ENCODE peak calls at places on chromosomes 16 and 17, in five cellular contexts. One of them, this sample, is unnamed.

GRCh38 chr16:85543536-85543935 is 69.6 kb upstream of the GSE1 start:
- DNase-seq in aorta: no peak
- DNase-seq in CD4-positive, CD25-positive, alpha-beta regulatory T cell: no peak
- DNase-seq in Caco-2: no peak
- DNase-seq in astrocyte of the spinal cord: no peak
- DNase-seq in this sample: no peak

GRCh38 chr17:5011928-5012327 is 14.2 kb downstream of the KIF1C start:
- DNase-seq in aorta: no peak
- DNase-seq in Caco-2: no peak
- DNase-seq in astrocyte of the spinal cord: peak; percentile 45
- DNase-seq in CD4-positive, CD25-positive, alpha-beta regulatory T cell: no peak
- DNase-seq in this sample: no peak

GRCh38 chr17:47686276-47686635 is 7.7 kb upstream of the TBKBP1 start:
- DNase-seq in aorta: no peak
- DNase-seq in astrocyte of the spinal cord: no peak
- DNase-seq in CD4-positive, CD25-positive, alpha-beta regulatory T cell: no peak
- DNase-seq in Caco-2: no peak
- DNase-seq in this sample: no peak

GRCh38 chr17:75135452-75135851 is 3.9 kb upstream of the NT5C start:
- DNase-seq in CD4-positive, CD25-positive, alpha-beta regulatory T cell: no peak
- DNase-seq in aorta: no peak
- DNase-seq in astrocyte of the spinal cord: no peak
- DNase-seq in Caco-2: no peak
- DNase-seq in this sample: no peak

GRCh38 chr16:69940676-69941075 is 10.5 kb upstream of the CLEC18A start:
- DNase-seq in astrocyte of the spinal cord: no peak
- DNase-seq in CD4-positive, CD25-positive, alpha-beta regulatory T cell: no peak
- DNase-seq in aorta: no peak
- DNase-seq in Caco-2: no peak
- DNase-seq in this sample: no peak

GRCh38 chr16:46859719-46860152 is 24.4 kb upstream of the GPT2 start:
- DNase-seq in Caco-2: peak; percentile 21
- DNase-seq in CD4-positive, CD25-positive, alpha-beta regulatory T cell: no peak
- DNase-seq in astrocyte of the spinal cord: peak; percentile 83
- DNase-seq in aorta: peak; percentile 55
- DNase-seq in this sample: no peak

GRCh38 chr17:79947351-79948031 is 88.2 kb downstream of the TBC1D16 start:
- DNase-seq in astrocyte of the spinal cord: peak; percentile 96
- DNase-seq in Caco-2: no peak
- DNase-seq in aorta: no peak
- DNase-seq in CD4-positive, CD25-positive, alpha-beta regulatory T cell: no peak
- DNase-seq in this sample: no peak

GRCh38 chr16:80887062-80887461 is 82.7 kb upstream of the CDYL2 start:
- DNase-seq in aorta: no peak
- DNase-seq in CD4-positive, CD25-positive, alpha-beta regulatory T cell: no peak
- DNase-seq in astrocyte of the spinal cord: no peak
- DNase-seq in Caco-2: no peak
- DNase-seq in this sample: no peak

GRCh38 chr17:37802712-37803416 is 58.0 kb upstream of the HNF1B start:
- DNase-seq in Caco-2: no peak
- DNase-seq in CD4-positive, CD25-positive, alpha-beta regulatory T cell: no peak
- DNase-seq in aorta: peak; percentile 68
- DNase-seq in astrocyte of the spinal cord: peak; percentile 87
- DNase-seq in this sample: peak; percentile 91

GRCh38 chr17:49969134-49969759 is at the start of gene DLX4:
- DNase-seq in aorta: no peak
- DNase-seq in CD4-positive, CD25-positive, alpha-beta regulatory T cell: peak; percentile 27
- DNase-seq in astrocyte of the spinal cord: no peak
- DNase-seq in Caco-2: peak; percentile 65
- DNase-seq in this sample: no peak

GRCh38 chr17:74541176-74542111 is 4.5 kb downstream of the CD300C start:
- DNase-seq in astrocyte of the spinal cord: no peak
- DNase-seq in CD4-positive, CD25-positive, alpha-beta regulatory T cell: no peak
- DNase-seq in Caco-2: no peak
- DNase-seq in aorta: peak; percentile 34
- DNase-seq in this sample: no peak

GRCh38 chr17:59746849-59747445 is 39.5 kb downstream of the VMP1 start:
- DNase-seq in CD4-positive, CD25-positive, alpha-beta regulatory T cell: no peak
- DNase-seq in astrocyte of the spinal cord: peak; percentile 82
- DNase-seq in Caco-2: peak; percentile 38
- DNase-seq in aorta: no peak
- DNase-seq in this sample: no peak

GRCh38 chr17:77804796-77805426 is 153.6 kb upstream of the TNRC6C start:
- DNase-seq in aorta: no peak
- DNase-seq in CD4-positive, CD25-positive, alpha-beta regulatory T cell: no peak
- DNase-seq in Caco-2: no peak
- DNase-seq in astrocyte of the spinal cord: no peak
- DNase-seq in this sample: no peak

GRCh38 chr17:661509-661908 is 53.1 kb downstream of the VPS53 start:
- DNase-seq in aorta: no peak
- DNase-seq in Caco-2: no peak
- DNase-seq in astrocyte of the spinal cord: no peak
- DNase-seq in CD4-positive, CD25-positive, alpha-beta regulatory T cell: no peak
- DNase-seq in this sample: no peak

GRCh38 chr17:79777844-79778503 is at the start of gene CBX2:
- DNase-seq in Caco-2: peak; percentile 92
- DNase-seq in CD4-positive, CD25-positive, alpha-beta regulatory T cell: peak; percentile 72
- DNase-seq in aorta: peak; percentile 84
- DNase-seq in astrocyte of the spinal cord: peak; percentile 49
- DNase-seq in this sample: no peak

GRCh38 chr17:78263063-78263735 is 31.8 kb downstream of the TMEM235 start:
- DNase-seq in aorta: peak; percentile 81
- DNase-seq in astrocyte of the spinal cord: no peak
- DNase-seq in Caco-2: no peak
- DNase-seq in CD4-positive, CD25-positive, alpha-beta regulatory T cell: no peak
- DNase-seq in this sample: no peak

GRCh38 chr16:67277999-67278772 is 1.1 kb upstream of the PLEKHG4 start:
- DNase-seq in aorta: peak; percentile 73
- DNase-seq in Caco-2: no peak
- DNase-seq in astrocyte of the spinal cord: peak; percentile 85
- DNase-seq in CD4-positive, CD25-positive, alpha-beta regulatory T cell: no peak
- DNase-seq in this sample: no peak
- H3K4me3 ChIP-seq in aorta: no peak overlapping the region
- H3K4me3 ChIP-seq in Caco-2: peak overlapping the region; percentile 88
- H3K4me3 ChIP-seq in astrocyte of the spinal cord: peak overlapping the region; percentile 46
- H3K4me3 ChIP-seq in CD4-positive, CD25-positive, alpha-beta regulatory T cell: peak overlapping the region; percentile 48
- H3K4me3 ChIP-seq in this sample: peak overlapping the region; percentile 77

GRCh38 chr16:66369055-66369592 is 2.6 kb downstream of the CDH5 start:
- DNase-seq in astrocyte of the spinal cord: no peak
- DNase-seq in Caco-2: no peak
- DNase-seq in CD4-positive, CD25-positive, alpha-beta regulatory T cell: no peak
- DNase-seq in aorta: peak; percentile 70
- DNase-seq in this sample: no peak
- H3K4me3 ChIP-seq in astrocyte of the spinal cord: no peak overlapping the region
- H3K4me3 ChIP-seq in Caco-2: no peak overlapping the region
- H3K4me3 ChIP-seq in CD4-positive, CD25-positive, alpha-beta regulatory T cell: no peak overlapping the region
- H3K4me3 ChIP-seq in aorta: no peak overlapping the region
- H3K4me3 ChIP-seq in this sample: no peak overlapping the region

GRCh38 chr17:58331815-58332719 is 3.5 kb upstream of the TSPOAP1 start:
- DNase-seq in aorta: peak; percentile 89
- DNase-seq in Caco-2: no peak
- DNase-seq in astrocyte of the spinal cord: no peak
- DNase-seq in CD4-positive, CD25-positive, alpha-beta regulatory T cell: peak; percentile 81
- DNase-seq in this sample: no peak

GRCh38 chr17:58330544-58330996 is 2.0 kb upstream of the TSPOAP1 start:
- DNase-seq in Caco-2: no peak
- DNase-seq in aorta: no peak
- DNase-seq in astrocyte of the spinal cord: no peak
- DNase-seq in CD4-positive, CD25-positive, alpha-beta regulatory T cell: no peak
- DNase-seq in this sample: no peak

GRCh38 chr17:58332720-58333395 is 4.3 kb upstream of the TSPOAP1 start:
- DNase-seq in aorta: no peak
- DNase-seq in Caco-2: no peak
- DNase-seq in astrocyte of the spinal cord: no peak
- DNase-seq in CD4-positive, CD25-positive, alpha-beta regulatory T cell: no peak
- DNase-seq in this sample: no peak

GRCh38 chr17:58329808-58330543 is 1.4 kb upstream of the TSPOAP1 start:
- DNase-seq in Caco-2: no peak
- DNase-seq in aorta: no peak
- DNase-seq in astrocyte of the spinal cord: no peak
- DNase-seq in CD4-positive, CD25-positive, alpha-beta regulatory T cell: no peak
- DNase-seq in this sample: no peak

DNA sequence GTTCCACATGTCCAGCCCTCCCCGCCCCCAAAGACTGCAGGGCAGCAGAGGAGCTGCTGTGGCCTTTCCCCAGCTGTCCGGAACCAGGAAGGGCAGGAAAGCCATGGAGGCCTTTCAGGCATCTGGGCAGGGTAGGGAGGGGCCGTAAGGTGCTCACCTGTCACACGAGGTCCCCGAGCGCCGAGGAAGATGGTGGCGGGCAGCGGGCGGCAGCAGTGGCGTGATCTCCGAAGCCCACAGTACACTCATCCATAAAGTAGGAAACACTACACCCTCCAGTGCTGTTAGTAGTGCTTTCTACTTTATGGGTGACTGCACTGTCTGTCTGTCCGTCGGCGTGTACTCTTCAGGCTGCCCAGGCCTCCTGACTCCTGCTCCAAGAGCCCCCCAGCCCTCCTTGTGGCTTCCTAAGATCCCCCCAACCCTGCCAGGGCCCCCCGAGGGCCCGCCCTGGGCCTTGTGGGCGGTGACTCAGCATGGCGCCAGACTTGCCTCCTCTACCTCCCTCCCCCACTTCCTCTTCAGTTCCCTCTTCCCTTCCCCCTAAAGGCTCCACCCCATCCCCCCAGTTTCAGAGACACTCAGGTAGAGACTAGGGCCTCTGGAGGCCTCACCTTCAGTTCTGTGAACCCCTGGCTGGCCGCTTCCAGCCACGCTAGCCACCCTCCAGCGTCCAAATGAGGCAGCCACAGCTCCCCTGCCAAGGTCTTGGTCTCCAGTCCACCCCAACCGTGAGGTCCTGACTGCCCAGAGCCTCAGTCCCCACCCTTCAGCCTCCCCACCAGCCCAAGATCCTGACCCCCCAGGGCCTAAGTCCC is 2.6 kb upstream of the TSPOAP1 start:
- DNase-seq in CD4-positive, CD25-positive, alpha-beta regulatory T cell: peak; percentile 64
- DNase-seq in Caco-2: no peak
- DNase-seq in astrocyte of the spinal cord: no peak
- DNase-seq in aorta: peak; percentile 76
- DNase-seq in this sample: no peak
- H3K4me3 ChIP-seq in CD4-positive, CD25-positive, alpha-beta regulatory T cell: peak overlapping the region; percentile 99
- H3K4me3 ChIP-seq in Caco-2: no peak overlapping the region
- H3K4me3 ChIP-seq in astrocyte of the spinal cord: no peak overlapping the region
- H3K4me3 ChIP-seq in aorta: no peak overlapping the region
- H3K4me3 ChIP-seq in this sample: no peak overlapping the region

GRCh38 chr17:80992948-80993624 is 1.4 kb downstream of the CHMP6 start:
- DNase-seq in astrocyte of the spinal cord: no peak
- DNase-seq in Caco-2: no peak
- DNase-seq in aorta: no peak
- DNase-seq in CD4-positive, CD25-positive, alpha-beta regulatory T cell: no peak
- DNase-seq in this sample: no peak
- H3K4me3 ChIP-seq in astrocyte of the spinal cord: peak overlapping the region; percentile 47
- H3K4me3 ChIP-seq in Caco-2: no peak overlapping the region
- H3K4me3 ChIP-seq in aorta: no peak overlapping the region
- H3K4me3 ChIP-seq in CD4-positive, CD25-positive, alpha-beta regulatory T cell: peak overlapping the region; percentile 67
- H3K4me3 ChIP-seq in this sample: peak overlapping the region; percentile 63

GRCh38 chr17:72123496-72123963 is 2.7 kb downstream of the SOX9 start:
- DNase-seq in aorta: no peak
- DNase-seq in CD4-positive, CD25-positive, alpha-beta regulatory T cell: no peak
- DNase-seq in astrocyte of the spinal cord: peak; percentile 7
- DNase-seq in Caco-2: peak; percentile 7
- DNase-seq in this sample: no peak
- H3K4me3 ChIP-seq in aorta: no peak overlapping the region
- H3K4me3 ChIP-seq in CD4-positive, CD25-positive, alpha-beta regulatory T cell: no peak overlapping the region
- H3K4me3 ChIP-seq in astrocyte of the spinal cord: peak overlapping the region; percentile 94
- H3K4me3 ChIP-seq in Caco-2: peak overlapping the region; percentile 71
- H3K4me3 ChIP-seq in this sample: no peak overlapping the region

GRCh38 chr16:4110680-4111079 is 5.6 kb downstream of the ADCY9 start:
- DNase-seq in astrocyte of the spinal cord: no peak
- DNase-seq in CD4-positive, CD25-positive, alpha-beta regulatory T cell: no peak
- DNase-seq in aorta: peak; percentile 49
- DNase-seq in Caco-2: no peak
- DNase-seq in this sample: no peak
- H3K4me3 ChIP-seq in astrocyte of the spinal cord: no peak overlapping the region
- H3K4me3 ChIP-seq in CD4-positive, CD25-positive, alpha-beta regulatory T cell: no peak overlapping the region
- H3K4me3 ChIP-seq in aorta: peak overlapping the region; percentile 15
- H3K4me3 ChIP-seq in Caco-2: no peak overlapping the region
- H3K4me3 ChIP-seq in this sample: no peak overlapping the region